ENCODE peak calls at places on chromosome X, in seven cellular contexts. One of them, this sample, is unnamed.

GRCh38 chrX:69137371-69137881 is 27.8 kb downstream of the PJA1 start:
- DNase-seq in HEK293T: no peak
- DNase-seq in choroid plexus epithelial cell: peak
- DNase-seq in activated CD8-positive, alpha-beta memory T cell treated with anti-CD3 and anti-CD28 coated beads for 4 hours: no peak
- DNase-seq in HL-60: no peak
- DNase-seq in SW480: no peak
- DNase-seq in NCI-H2171 treated with DMSO at 0.1 percent for 48 hours: no peak
- DNase-seq in this sample: no peak

GRCh38 chrX:141341341-141341740 is 99.0 kb upstream of the SPANXC start:
- DNase-seq in HEK293T: no peak
- DNase-seq in choroid plexus epithelial cell: peak
- DNase-seq in activated CD8-positive, alpha-beta memory T cell treated with anti-CD3 and anti-CD28 coated beads for 4 hours: no peak
- DNase-seq in HL-60: no peak
- DNase-seq in SW480: no peak
- DNase-seq in NCI-H2171 treated with DMSO at 0.1 percent for 48 hours: no peak
- DNase-seq in this sample: no peak

GRCh38 chrX:102651968-102652744 is 873 bp downstream of the GPRASP1 start:
- DNase-seq in HEK293T: no peak
- DNase-seq in choroid plexus epithelial cell: peak
- DNase-seq in activated CD8-positive, alpha-beta memory T cell treated with anti-CD3 and anti-CD28 coated beads for 4 hours: no peak
- DNase-seq in HL-60: no peak
- DNase-seq in SW480: no peak
- DNase-seq in NCI-H2171 treated with DMSO at 0.1 percent for 48 hours: no peak
- DNase-seq in this sample: peak

GRCh38 chrX:119230850-119231249 is 5.2 kb upstream of the PGRMC1 start:
- DNase-seq in HEK293T: no peak
- DNase-seq in choroid plexus epithelial cell: no peak
- DNase-seq in activated CD8-positive, alpha-beta memory T cell treated with anti-CD3 and anti-CD28 coated beads for 4 hours: no peak
- DNase-seq in HL-60: no peak
- DNase-seq in SW480: no peak
- DNase-seq in NCI-H2171 treated with DMSO at 0.1 percent for 48 hours: no peak
- DNase-seq in this sample: no peak

GRCh38 chrX:10146350-10146749 is 10.4 kb upstream of the CLCN4 start:
- DNase-seq in HEK293T: no peak
- DNase-seq in choroid plexus epithelial cell: no peak
- DNase-seq in activated CD8-positive, alpha-beta memory T cell treated with anti-CD3 and anti-CD28 coated beads for 4 hours: no peak
- DNase-seq in HL-60: no peak
- DNase-seq in SW480: no peak
- DNase-seq in NCI-H2171 treated with DMSO at 0.1 percent for 48 hours: peak
- DNase-seq in this sample: no peak

GRCh38 chrX:77160301-77160700 is 286.9 kb upstream of the FGF16 start:
- DNase-seq in HEK293T: no peak
- DNase-seq in choroid plexus epithelial cell: no peak
- DNase-seq in activated CD8-positive, alpha-beta memory T cell treated with anti-CD3 and anti-CD28 coated beads for 4 hours: no peak
- DNase-seq in HL-60: no peak
- DNase-seq in SW480: no peak
- DNase-seq in NCI-H2171 treated with DMSO at 0.1 percent for 48 hours: no peak
- DNase-seq in this sample: no peak

GRCh38 chrX:72254835-72255234 is 16.0 kb upstream of the ERCC6L start:
- DNase-seq in HEK293T: no peak
- DNase-seq in choroid plexus epithelial cell: no peak
- DNase-seq in activated CD8-positive, alpha-beta memory T cell treated with anti-CD3 and anti-CD28 coated beads for 4 hours: no peak
- DNase-seq in HL-60: no peak
- DNase-seq in SW480: no peak
- DNase-seq in NCI-H2171 treated with DMSO at 0.1 percent for 48 hours: no peak
- DNase-seq in this sample: no peak

GRCh38 chrX:53723381-53723780 is 36.9 kb upstream of the HUWE1 start:
- DNase-seq in HEK293T: no peak
- DNase-seq in choroid plexus epithelial cell: no peak
- DNase-seq in activated CD8-positive, alpha-beta memory T cell treated with anti-CD3 and anti-CD28 coated beads for 4 hours: no peak
- DNase-seq in HL-60: no peak
- DNase-seq in SW480: no peak
- DNase-seq in NCI-H2171 treated with DMSO at 0.1 percent for 48 hours: no peak
- DNase-seq in this sample: no peak

GRCh38 chrX:20378291-20378920 is 111.7 kb upstream of the RPS6KA3 start:
- DNase-seq in HEK293T: no peak
- DNase-seq in choroid plexus epithelial cell: no peak
- DNase-seq in activated CD8-positive, alpha-beta memory T cell treated with anti-CD3 and anti-CD28 coated beads for 4 hours: no peak
- DNase-seq in HL-60: no peak
- DNase-seq in SW480: peak
- DNase-seq in NCI-H2171 treated with DMSO at 0.1 percent for 48 hours: no peak
- DNase-seq in this sample: no peak

GRCh38 chrX:119778829-119779228 is 12.6 kb downstream of the RPL39 start:
- DNase-seq in HEK293T: no peak
- DNase-seq in choroid plexus epithelial cell: no peak
- DNase-seq in activated CD8-positive, alpha-beta memory T cell treated with anti-CD3 and anti-CD28 coated beads for 4 hours: no peak
- DNase-seq in HL-60: no peak
- DNase-seq in SW480: no peak
- DNase-seq in NCI-H2171 treated with DMSO at 0.1 percent for 48 hours: no peak
- DNase-seq in this sample: no peak

GRCh38 chrX:111095974-111096870 is at the start of gene PAK3:
- DNase-seq in HEK293T: peak
- DNase-seq in choroid plexus epithelial cell: peak
- DNase-seq in activated CD8-positive, alpha-beta memory T cell treated with anti-CD3 and anti-CD28 coated beads for 4 hours: no peak
- DNase-seq in HL-60: no peak
- DNase-seq in SW480: no peak
- DNase-seq in NCI-H2171 treated with DMSO at 0.1 percent for 48 hours: peak
- DNase-seq in this sample: peak

GRCh38 chrX:11137543-11138139 is 26.5 kb downstream of the HCCS start:
- DNase-seq in HEK293T: no peak
- DNase-seq in choroid plexus epithelial cell: peak
- DNase-seq in activated CD8-positive, alpha-beta memory T cell treated with anti-CD3 and anti-CD28 coated beads for 4 hours: no peak
- DNase-seq in HL-60: peak
- DNase-seq in SW480: peak
- DNase-seq in NCI-H2171 treated with DMSO at 0.1 percent for 48 hours: no peak
- DNase-seq in this sample: no peak

GRCh38 chrX:136163694-136164093 is 16.4 kb downstream of the FHL1 start:
- DNase-seq in HEK293T: no peak
- DNase-seq in choroid plexus epithelial cell: no peak
- DNase-seq in activated CD8-positive, alpha-beta memory T cell treated with anti-CD3 and anti-CD28 coated beads for 4 hours: no peak
- DNase-seq in HL-60: no peak
- DNase-seq in SW480: no peak
- DNase-seq in NCI-H2171 treated with DMSO at 0.1 percent for 48 hours: no peak
- DNase-seq in this sample: no peak

GRCh38 chrX:41473936-41474725 is 27.0 kb downstream of the NYX start:
- DNase-seq in HEK293T: no peak
- DNase-seq in choroid plexus epithelial cell: no peak
- DNase-seq in activated CD8-positive, alpha-beta memory T cell treated with anti-CD3 and anti-CD28 coated beads for 4 hours: no peak
- DNase-seq in HL-60: no peak
- DNase-seq in SW480: no peak
- DNase-seq in NCI-H2171 treated with DMSO at 0.1 percent for 48 hours: no peak
- DNase-seq in this sample: no peak

GRCh38 chrX:50448565-50448964 is 22.1 kb downstream of the DGKK start:
- DNase-seq in HEK293T: peak
- DNase-seq in choroid plexus epithelial cell: no peak
- DNase-seq in activated CD8-positive, alpha-beta memory T cell treated with anti-CD3 and anti-CD28 coated beads for 4 hours: no peak
- DNase-seq in HL-60: peak
- DNase-seq in SW480: peak
- DNase-seq in NCI-H2171 treated with DMSO at 0.1 percent for 48 hours: no peak
- DNase-seq in this sample: no peak

GRCh38 chrX:20015945-20016617 is 25.2 kb upstream of the BCLAF3 start:
- DNase-seq in HEK293T: no peak
- DNase-seq in choroid plexus epithelial cell: no peak
- DNase-seq in activated CD8-positive, alpha-beta memory T cell treated with anti-CD3 and anti-CD28 coated beads for 4 hours: no peak
- DNase-seq in HL-60: no peak
- DNase-seq in SW480: no peak
- DNase-seq in NCI-H2171 treated with DMSO at 0.1 percent for 48 hours: no peak
- DNase-seq in this sample: no peak

GRCh38 chrX:65463550-65463949 is 71.0 kb downstream of the LAS1L start:
- DNase-seq in HEK293T: no peak
- DNase-seq in choroid plexus epithelial cell: peak
- DNase-seq in activated CD8-positive, alpha-beta memory T cell treated with anti-CD3 and anti-CD28 coated beads for 4 hours: no peak
- DNase-seq in HL-60: no peak
- DNase-seq in SW480: no peak
- DNase-seq in NCI-H2171 treated with DMSO at 0.1 percent for 48 hours: no peak
- DNase-seq in this sample: no peak

GRCh38 chrX:40607381-40607780 is 15.8 kb upstream of the MPC1L start:
- DNase-seq in HEK293T: no peak
- DNase-seq in choroid plexus epithelial cell: peak
- DNase-seq in activated CD8-positive, alpha-beta memory T cell treated with anti-CD3 and anti-CD28 coated beads for 4 hours: no peak
- DNase-seq in HL-60: no peak
- DNase-seq in SW480: no peak
- DNase-seq in NCI-H2171 treated with DMSO at 0.1 percent for 48 hours: no peak
- DNase-seq in this sample: no peak

GRCh38 chrX:1720826-1721225 is 106.0 kb downstream of the ASMT start:
- DNase-seq in HEK293T: no peak
- DNase-seq in choroid plexus epithelial cell: no peak
- DNase-seq in activated CD8-positive, alpha-beta memory T cell treated with anti-CD3 and anti-CD28 coated beads for 4 hours: no peak
- DNase-seq in HL-60: no peak
- DNase-seq in SW480: no peak
- DNase-seq in NCI-H2171 treated with DMSO at 0.1 percent for 48 hours: no peak
- DNase-seq in this sample: no peak

GRCh38 chrX:13092455-13092941 is 48.1 kb upstream of the FAM9C start:
- DNase-seq in HEK293T: no peak
- DNase-seq in choroid plexus epithelial cell: no peak
- DNase-seq in activated CD8-positive, alpha-beta memory T cell treated with anti-CD3 and anti-CD28 coated beads for 4 hours: peak
- DNase-seq in HL-60: peak
- DNase-seq in SW480: peak
- DNase-seq in NCI-H2171 treated with DMSO at 0.1 percent for 48 hours: no peak
- DNase-seq in this sample: no peak

GRCh38 chrX:69060631-69061408 is 104.4 kb downstream of the PJA1 start:
- DNase-seq in HEK293T: no peak
- DNase-seq in choroid plexus epithelial cell: peak
- DNase-seq in activated CD8-positive, alpha-beta memory T cell treated with anti-CD3 and anti-CD28 coated beads for 4 hours: no peak
- DNase-seq in HL-60: no peak
- DNase-seq in SW480: peak
- DNase-seq in NCI-H2171 treated with DMSO at 0.1 percent for 48 hours: no peak
- DNase-seq in this sample: no peak

GRCh38 chrX:132728296-132728695 is 230.1 kb downstream of the HS6ST2 start:
- DNase-seq in HEK293T: no peak
- DNase-seq in choroid plexus epithelial cell: no peak
- DNase-seq in activated CD8-positive, alpha-beta memory T cell treated with anti-CD3 and anti-CD28 coated beads for 4 hours: no peak
- DNase-seq in HL-60: no peak
- DNase-seq in SW480: no peak
- DNase-seq in NCI-H2171 treated with DMSO at 0.1 percent for 48 hours: no peak
- DNase-seq in this sample: no peak

GRCh38 chrX:13013353-13014110 is 30.9 kb downstream of the FAM9C start:
- DNase-seq in HEK293T: no peak
- DNase-seq in choroid plexus epithelial cell: peak
- DNase-seq in activated CD8-positive, alpha-beta memory T cell treated with anti-CD3 and anti-CD28 coated beads for 4 hours: no peak
- DNase-seq in HL-60: peak
- DNase-seq in SW480: no peak
- DNase-seq in NCI-H2171 treated with DMSO at 0.1 percent for 48 hours: no peak
- DNase-seq in this sample: no peak

GRCh38 chrX:21838937-21839333 is 482 bp upstream of the MBTPS2 start:
- DNase-seq in HEK293T: no peak
- DNase-seq in choroid plexus epithelial cell: peak
- DNase-seq in activated CD8-positive, alpha-beta memory T cell treated with anti-CD3 and anti-CD28 coated beads for 4 hours: no peak
- DNase-seq in HL-60: no peak
- DNase-seq in SW480: peak
- DNase-seq in NCI-H2171 treated with DMSO at 0.1 percent for 48 hours: peak
- DNase-seq in this sample: no peak

GRCh38 chrX:5080812-5081211 is 1147.9 kb downstream of the NLGN4X start:
- DNase-seq in HEK293T: no peak
- DNase-seq in choroid plexus epithelial cell: no peak
- DNase-seq in activated CD8-positive, alpha-beta memory T cell treated with anti-CD3 and anti-CD28 coated beads for 4 hours: no peak
- DNase-seq in HL-60: no peak
- DNase-seq in SW480: no peak
- DNase-seq in NCI-H2171 treated with DMSO at 0.1 percent for 48 hours: no peak
- DNase-seq in this sample: no peak

GRCh38 chrX:50054147-50054546 is 131.8 kb downstream of the CLCN5 start:
- DNase-seq in HEK293T: no peak
- DNase-seq in choroid plexus epithelial cell: no peak
- DNase-seq in activated CD8-positive, alpha-beta memory T cell treated with anti-CD3 and anti-CD28 coated beads for 4 hours: no peak
- DNase-seq in HL-60: no peak
- DNase-seq in SW480: no peak
- DNase-seq in NCI-H2171 treated with DMSO at 0.1 percent for 48 hours: no peak
- DNase-seq in this sample: no peak

GRCh38 chrX:41128955-41129354 is 43.7 kb downstream of the USP9X start:
- DNase-seq in HEK293T: no peak
- DNase-seq in choroid plexus epithelial cell: no peak
- DNase-seq in activated CD8-positive, alpha-beta memory T cell treated with anti-CD3 and anti-CD28 coated beads for 4 hours: no peak
- DNase-seq in HL-60: no peak
- DNase-seq in SW480: no peak
- DNase-seq in NCI-H2171 treated with DMSO at 0.1 percent for 48 hours: no peak
- DNase-seq in this sample: no peak

GRCh38 chrX:137425273-137425902 is 140.5 kb upstream of the ZIC3 start:
- DNase-seq in HEK293T: no peak
- DNase-seq in choroid plexus epithelial cell: no peak
- DNase-seq in activated CD8-positive, alpha-beta memory T cell treated with anti-CD3 and anti-CD28 coated beads for 4 hours: no peak
- DNase-seq in HL-60: no peak
- DNase-seq in SW480: no peak
- DNase-seq in NCI-H2171 treated with DMSO at 0.1 percent for 48 hours: no peak
- DNase-seq in this sample: no peak

GRCh38 chrX:142076633-142077032 is 128.5 kb downstream of the MAGEC2 start:
- DNase-seq in HEK293T: no peak
- DNase-seq in choroid plexus epithelial cell: no peak
- DNase-seq in activated CD8-positive, alpha-beta memory T cell treated with anti-CD3 and anti-CD28 coated beads for 4 hours: no peak
- DNase-seq in HL-60: no peak
- DNase-seq in SW480: no peak
- DNase-seq in NCI-H2171 treated with DMSO at 0.1 percent for 48 hours: no peak
- DNase-seq in this sample: no peak

GRCh38 chrX:7985568-7985967 is 58.4 kb upstream of the PNPLA4 start:
- DNase-seq in HEK293T: no peak
- DNase-seq in choroid plexus epithelial cell: no peak
- DNase-seq in activated CD8-positive, alpha-beta memory T cell treated with anti-CD3 and anti-CD28 coated beads for 4 hours: no peak
- DNase-seq in HL-60: no peak
- DNase-seq in SW480: no peak
- DNase-seq in NCI-H2171 treated with DMSO at 0.1 percent for 48 hours: no peak
- DNase-seq in this sample: no peak

GRCh38 chrX:17464196-17464595 is 89.2 kb downstream of the NHS start:
- DNase-seq in HEK293T: no peak
- DNase-seq in choroid plexus epithelial cell: peak
- DNase-seq in activated CD8-positive, alpha-beta memory T cell treated with anti-CD3 and anti-CD28 coated beads for 4 hours: no peak
- DNase-seq in HL-60: no peak
- DNase-seq in SW480: no peak
- DNase-seq in NCI-H2171 treated with DMSO at 0.1 percent for 48 hours: no peak
- DNase-seq in this sample: no peak

GRCh38 chrX:37690123-37690522 is 4.5 kb downstream of the XK start:
- DNase-seq in HEK293T: no peak
- DNase-seq in choroid plexus epithelial cell: no peak
- DNase-seq in activated CD8-positive, alpha-beta memory T cell treated with anti-CD3 and anti-CD28 coated beads for 4 hours: no peak
- DNase-seq in HL-60: no peak
- DNase-seq in SW480: no peak
- DNase-seq in NCI-H2171 treated with DMSO at 0.1 percent for 48 hours: no peak
- DNase-seq in this sample: no peak

GRCh38 chrX:21802054-21802660 is 37.3 kb upstream of the MBTPS2 start:
- DNase-seq in HEK293T: no peak
- DNase-seq in choroid plexus epithelial cell: no peak
- DNase-seq in activated CD8-positive, alpha-beta memory T cell treated with anti-CD3 and anti-CD28 coated beads for 4 hours: no peak
- DNase-seq in HL-60: no peak
- DNase-seq in SW480: no peak
- DNase-seq in NCI-H2171 treated with DMSO at 0.1 percent for 48 hours: peak
- DNase-seq in this sample: no peak

GRCh38 chrX:10457092-10457491 is 163.3 kb downstream of the MID1 start:
- DNase-seq in HEK293T: no peak
- DNase-seq in choroid plexus epithelial cell: peak
- DNase-seq in activated CD8-positive, alpha-beta memory T cell treated with anti-CD3 and anti-CD28 coated beads for 4 hours: no peak
- DNase-seq in HL-60: no peak
- DNase-seq in SW480: no peak
- DNase-seq in NCI-H2171 treated with DMSO at 0.1 percent for 48 hours: no peak
- DNase-seq in this sample: no peak

GRCh38 chrX:69493193-69493592 is 10.9 kb upstream of the NALF2 start:
- DNase-seq in HEK293T: peak
- DNase-seq in choroid plexus epithelial cell: peak
- DNase-seq in activated CD8-positive, alpha-beta memory T cell treated with anti-CD3 and anti-CD28 coated beads for 4 hours: no peak
- DNase-seq in HL-60: no peak
- DNase-seq in SW480: no peak
- DNase-seq in NCI-H2171 treated with DMSO at 0.1 percent for 48 hours: peak
- DNase-seq in this sample: no peak

GRCh38 chrX:56798866-56799864 is 70.1 kb downstream of the NBDY start:
- DNase-seq in HEK293T: no peak
- DNase-seq in choroid plexus epithelial cell: no peak
- DNase-seq in activated CD8-positive, alpha-beta memory T cell treated with anti-CD3 and anti-CD28 coated beads for 4 hours: no peak
- DNase-seq in HL-60: no peak
- DNase-seq in SW480: no peak
- DNase-seq in NCI-H2171 treated with DMSO at 0.1 percent for 48 hours: no peak
- DNase-seq in this sample: no peak

GRCh38 chrX:124023838-124024238 is 62.3 kb downstream of the STAG2 start:
- DNase-seq in HEK293T: no peak
- DNase-seq in choroid plexus epithelial cell: peak
- DNase-seq in activated CD8-positive, alpha-beta memory T cell treated with anti-CD3 and anti-CD28 coated beads for 4 hours: no peak
- DNase-seq in HL-60: no peak
- DNase-seq in SW480: no peak
- DNase-seq in NCI-H2171 treated with DMSO at 0.1 percent for 48 hours: no peak
- DNase-seq in this sample: no peak

GRCh38 chrX:12721042-12721441 is 70.2 kb upstream of the PRPS2 start:
- DNase-seq in HEK293T: peak
- DNase-seq in choroid plexus epithelial cell: no peak
- DNase-seq in activated CD8-positive, alpha-beta memory T cell treated with anti-CD3 and anti-CD28 coated beads for 4 hours: no peak
- DNase-seq in HL-60: no peak
- DNase-seq in SW480: no peak
- DNase-seq in NCI-H2171 treated with DMSO at 0.1 percent for 48 hours: no peak
- DNase-seq in this sample: no peak